ENCODE peak calls at places on chromosome 14, in seven cellular contexts. P is SHP77; M is activated CD4-positive, alpha-beta T cell treated with anti-CD3 and anti-CD28 coated beads, Interleukin-2, amount 50 U/mL, for 24 hours; N is non-pigmented ciliary epithelial cell; K is kidney tubule cell; X is heart left ventricle; Q is mesendoderm. H is an unnamed sample.
A peak's percentile ranks its signal among the peaks of the same experiment; 100 is the strongest.

GRCh38 chr14:59582845-59583509 is 6.4 kb upstream of the CCDC175 start:
- DNase-seq in N (no peak), X (no peak), Q (peak; percentile 53), M (no peak), P (no peak), K (no peak), H (no peak)

GRCh38 chr14:68333265-68333664 is 459.6 kb downstream of the ZFP36L1 start:
- DNase-seq in P (no peak), X (no peak), M (no peak), N (no peak), Q (no peak), K (no peak), H (no peak)

GRCh38 chr14:31263485-31264133 is 56.0 kb upstream of the HECTD1 start:
- DNase-seq in Q (peak; percentile 92), X (peak; percentile 52), M (no peak), P (no peak), N (peak; percentile 99), K (peak; percentile 100), H (peak; percentile 100)

GRCh38 chr14:53412819-53413664 is 259.9 kb upstream of the DDHD1 start:
- DNase-seq in P (peak; percentile 23), N (no peak), X (no peak), M (no peak), Q (peak; percentile 51), K (peak; percentile 8), H (no peak)

GRCh38 chr14:80304125-80304766 is 92.9 kb upstream of the DIO2 start:
- DNase-seq in K (no peak), Q (no peak), M (no peak), N (no peak), P (no peak), X (no peak), H (no peak)

GRCh38 chr14:98912655-98913054 is 359.3 kb downstream of the BCL11B start:
- DNase-seq in Q (no peak), X (no peak), P (no peak), N (no peak), K (no peak), M (no peak), H (no peak)

GRCh38 chr14:68902357-68902756 is 76.7 kb downstream of the ACTN1 start:
- DNase-seq in N (no peak), X (peak; percentile 5), P (no peak), M (no peak), K (no peak), Q (no peak), H (no peak)

GRCh38 chr14:52268191-52269061 is 928 bp downstream of the PTGDR start:
- DNase-seq in Q (peak; percentile 31), P (no peak), K (no peak), N (no peak), X (peak; percentile 30), M (peak; percentile 4), H (peak; percentile 22)

GRCh38 chr14:90140956-90141316 is 79.1 kb downstream of the KCNK13 start:
- DNase-seq in K (peak; percentile 50), M (no peak), X (no peak), N (peak; percentile 36), Q (peak; percentile 71), P (no peak), H (peak; percentile 84)

GRCh38 chr14:76977793-76978730 is 50.4 kb downstream of the IRF2BPL start:
- DNase-seq in N (peak; percentile 76), X (peak; percentile 77), K (peak; percentile 93), M (peak; percentile 57), Q (no peak), P (no peak), H (peak; percentile 55)

GRCh38 chr14:96582995-96583394 is 80.8 kb downstream of the PAPOLA start:
- DNase-seq in Q (no peak), P (no peak), N (no peak), K (no peak), M (no peak), X (no peak), H (no peak)

GRCh38 chr14:101512396-101512695 is 48.9 kb upstream of the DIO3 start:
- DNase-seq in M (no peak), X (no peak), N (no peak), K (no peak), P (no peak), Q (no peak), H (no peak)

GRCh38 chr14:48035836-48036235 is 360.4 kb upstream of the MDGA2 start:
- DNase-seq in X (no peak), N (no peak), P (no peak), M (no peak), K (no peak), Q (peak; percentile 82), H (no peak)

GRCh38 chr14:26328766-26329165 is 269.1 kb downstream of the NOVA1 start:
- DNase-seq in Q (peak; percentile 1), P (no peak), K (no peak), N (no peak), M (no peak), X (no peak), H (no peak)

GRCh38 chr14:28406181-28406580 is 360.4 kb upstream of the FOXG1 start:
- DNase-seq in P (no peak), K (no peak), M (no peak), X (no peak), Q (no peak), N (peak; percentile 27), H (peak; percentile 60)

GRCh38 chr14:100692859-100693558 is 33.7 kb upstream of the DLK1 start:
- DNase-seq in M (no peak), X (no peak), N (peak; percentile 81), Q (peak; percentile 71), P (peak; percentile 94), K (peak; percentile 92), H (peak; percentile 94)

GRCh38 chr14:75202671-75203070 is 26.3 kb upstream of the TMED10 start:
- DNase-seq in P (no peak), M (no peak), K (no peak), X (no peak), N (no peak), Q (no peak), H (no peak)

GRCh38 chr14:60161176-60162107 is 3.8 kb downstream of the DHRS7 start:
- DNase-seq in M (no peak), X (no peak), N (no peak), P (peak; percentile 12), K (no peak), Q (no peak), H (no peak)

GRCh38 chr14:62117010-62117717 is 354.9 kb downstream of the SNAPC1 start:
- DNase-seq in Q (peak; percentile 98), K (peak; percentile 82), P (no peak), M (peak; percentile 34), X (peak; percentile 65), N (peak; percentile 28), H (peak; percentile 60)

GRCh38 chr14:24976599-24976998 is 73.3 kb downstream of the STXBP6 start:
- DNase-seq in Q (no peak), N (no peak), M (no peak), K (no peak), P (no peak), X (no peak), H (no peak)

GRCh38 chr14:60893916-60894315 is 87.0 kb downstream of the TRMT5 start:
- DNase-seq in K (no peak), X (no peak), N (no peak), M (no peak), P (no peak), Q (peak; percentile 4), H (no peak)

GRCh38 chr14:101823511-101824120 is 62.1 kb downstream of the PPP2R5C start:
- DNase-seq in X (peak; percentile 72), K (no peak), Q (no peak), M (no peak), P (no peak), N (no peak), H (no peak)

GRCh38 chr14:53509227-53509822 is 356.2 kb upstream of the DDHD1 start:
- DNase-seq in N (no peak), X (peak; percentile 55), K (no peak), Q (peak; percentile 13), P (no peak), M (no peak), H (peak; percentile 56)

GRCh38 chr14:23692416-23692815 is 56.3 kb downstream of the DHRS2 start:
- DNase-seq in X (no peak), P (no peak), M (no peak), Q (no peak), N (no peak), K (no peak), H (no peak)

GRCh38 chr14:100618763-100619320 is 31.6 kb upstream of the BEGAIN start:
- DNase-seq in K (no peak), N (no peak), P (no peak), Q (no peak), M (no peak), X (no peak), H (no peak)

GRCh38 chr14:88559852-88560251 is 3.0 kb upstream of the ZC3H14 start:
- DNase-seq in Q (peak; percentile 52), K (peak; percentile 48), P (peak; percentile 19), M (no peak), X (no peak), N (no peak), H (peak; percentile 42)

GRCh38 chr14:32342151-32342853 is 13.2 kb downstream of the AKAP6 start:
- DNase-seq in N (no peak), X (no peak), P (no peak), K (peak; percentile 89), Q (peak; percentile 39), M (no peak), H (no peak)

GRCh38 chr14:103819503-103820307 is 27.7 kb downstream of the PPP1R13B start:
- DNase-seq in N (no peak), Q (peak; percentile 70), P (no peak), K (peak; percentile 60), X (peak; percentile 64), M (no peak), H (no peak)

GRCh38 chr14:61567838-61568571 is 127.3 kb upstream of the HIF1A start:
- DNase-seq in X (peak; percentile 65), N (no peak), P (no peak), K (no peak), Q (peak; percentile 52), M (no peak), H (no peak)

GRCh38 chr14:91315844-91316267 is 71.4 kb upstream of the GPR68 start:
- DNase-seq in Q (peak; percentile 7), P (no peak), M (peak; percentile 44), N (no peak), X (no peak), K (peak; percentile 28), H (no peak)

GRCh38 chr14:104926619-104927431 is 2.1 kb downstream of the PLD4 start:
- DNase-seq in Q (no peak), N (no peak), X (no peak), M (no peak), K (no peak), P (no peak), H (no peak)

H was measured in astrocyte.